ENCODE peak calls at places on chromosomes 7 and 10, in ten cellular contexts. M is sigmoid colon, C is heart left ventricle, F is stomach, Y is IMR-90, L is transverse colon, I is testis, A is esophagus squamous epithelium, V is suprapubic skin, Q is prostate gland. K is an unnamed sample.

GRCh38 chr7:117129538-117129955 is 176.2 kb downstream of the ST7 start:
- DNase-seq in M (no peak), C (no peak), F (no peak), Y (no peak), L (no peak), I (no peak), A (no peak), V (no peak), Q (no peak), K (no peak)

GRCh38 chr10:87505366-87506113 is 847 bp downstream of the MINPP1 start:
- DNase-seq in M (peak; percentile 72), C (peak; percentile 80), F (peak; percentile 62), Y (peak; percentile 61), L (peak; percentile 68), I (peak; percentile 77), A (no peak), V (no peak), Q (peak; percentile 33), K (peak; percentile 23)

GRCh38 chr10:124894569-124895215 is 47.2 kb upstream of the ZRANB1 start:
- DNase-seq in M (no peak), C (no peak), F (no peak), Y (peak; percentile 16), L (no peak), I (no peak), A (no peak), V (no peak), Q (no peak), K (no peak)

GRCh38 chr7:28623863-28624262 is 211.5 kb downstream of the CREB5 start:
- DNase-seq in M (no peak), C (no peak), F (no peak), Y (no peak), L (no peak), I (no peak), A (no peak), V (no peak), Q (no peak), K (no peak)

GRCh38 chr10:52954407-52954806 is 181.8 kb upstream of the MBL2 start:
- DNase-seq in M (no peak), C (no peak), F (no peak), Y (no peak), L (no peak), I (no peak), A (no peak), V (no peak), Q (no peak), K (no peak)

GRCh38 chr7:37315752-37316711 is 132.6 kb downstream of the ELMO1 start:
- DNase-seq in M (peak; percentile 68), C (no peak), F (no peak), Y (no peak), L (no peak), I (no peak), A (no peak), V (no peak), Q (no peak), K (peak; percentile 86)

GRCh38 chr10:129614341-129614740 is 147.3 kb downstream of the MGMT start:
- DNase-seq in M (no peak), C (no peak), F (no peak), Y (no peak), L (no peak), I (peak; percentile 30), A (no peak), V (no peak), Q (no peak), K (peak; percentile 9)

GRCh38 chr10:96152437-96152836 is 22.3 kb downstream of the ZNF518A start:
- DNase-seq in M (no peak), C (no peak), F (no peak), Y (no peak), L (no peak), I (no peak), A (no peak), V (no peak), Q (no peak), K (no peak)

GRCh38 chr7:133978502-133979295 is 148.4 kb upstream of the LRGUK start:
- DNase-seq in M (no peak), C (no peak), F (no peak), Y (no peak), L (no peak), I (no peak), A (no peak), V (no peak), Q (no peak), K (no peak)

GRCh38 chr10:12042409-12042796 is 206 bp downstream of the UPF2 start:
- DNase-seq in M (peak; percentile 79), C (peak; percentile 73), F (peak; percentile 35), Y (peak; percentile 3), L (peak; percentile 53), I (no peak), A (no peak), V (no peak), Q (no peak), K (peak; percentile 36)
- TF ChIP-seq POLR2A in M (peak; percentile 25), C (no peak), F (no peak), Y (no peak), L (peak; percentile 72), I (no peak), A (no peak), V (no peak), Q (peak; percentile 58), K (no peak)

GRCh38 chr7:30931161-30931926 is 19.7 kb downstream of the AQP1 start:
- DNase-seq in M (peak; percentile 68), C (peak; percentile 76), F (peak; percentile 16), Y (no peak), L (no peak), I (peak; percentile 1), A (no peak), V (peak; percentile 80), Q (no peak), K (no peak)

GRCh38 chr7:30933124-30933893 is 21.7 kb downstream of the AQP1 start:
- DNase-seq in M (peak; percentile 50), C (no peak), F (no peak), Y (no peak), L (no peak), I (no peak), A (no peak), V (peak; percentile 76), Q (no peak), K (no peak)

GRCh38 chr7:30934225-30934624 is 22.6 kb downstream of the AQP1 start:
- DNase-seq in M (no peak), C (no peak), F (no peak), Y (no peak), L (no peak), I (no peak), A (no peak), V (no peak), Q (no peak), K (no peak)

GRCh38 chr7:30931927-30932540 is 20.4 kb downstream of the AQP1 start:
- DNase-seq in M (peak; percentile 52), C (no peak), F (no peak), Y (no peak), L (no peak), I (no peak), A (no peak), V (no peak), Q (no peak), K (no peak)

GRCh38 chr7:30932562-30932961 is 20.9 kb downstream of the AQP1 start:
- DNase-seq in M (no peak), C (no peak), F (no peak), Y (no peak), L (no peak), I (no peak), A (no peak), V (no peak), Q (no peak), K (no peak)
- TF ChIP-seq POLR2A in M (no peak), C (no peak), F (no peak), Y (no peak), L (no peak), I (no peak), A (no peak), V (no peak), Q (no peak), K (no peak)

GRCh38 chr10:70835895-70836294 is 20.1 kb downstream of the SGPL1 start:
- DNase-seq in M (no peak), C (no peak), F (no peak), Y (peak; percentile 61), L (no peak), I (no peak), A (no peak), V (no peak), Q (peak; percentile 8), K (no peak)

GRCh38 chr10:70834448-70835151 is 18.9 kb downstream of the SGPL1 start:
- DNase-seq in M (no peak), C (no peak), F (no peak), Y (no peak), L (no peak), I (no peak), A (no peak), V (no peak), Q (no peak), K (no peak)

GRCh38 chr10:70832236-70832635 is 16.5 kb downstream of the SGPL1 start:
- DNase-seq in M (no peak), C (no peak), F (no peak), Y (no peak), L (no peak), I (no peak), A (no peak), V (no peak), Q (no peak), K (no peak)

GRCh38 chr10:70830185-70830584 is 14.4 kb downstream of the SGPL1 start:
- DNase-seq in M (no peak), C (no peak), F (no peak), Y (no peak), L (no peak), I (no peak), A (no peak), V (no peak), Q (no peak), K (no peak)

GRCh38 chr10:70832852-70833542 is 17.2 kb downstream of the SGPL1 start:
- DNase-seq in M (no peak), C (no peak), F (no peak), Y (peak; percentile 93), L (no peak), I (no peak), A (no peak), V (no peak), Q (no peak), K (no peak)
- TF ChIP-seq POLR2A in M (no peak), C (no peak), F (no peak), Y (no peak), L (no peak), I (no peak), A (no peak), V (no peak), Q (no peak), K (no peak)

GRCh38 chr10:97401455-97401919 is 347 bp upstream of the RRP12 start:
- DNase-seq in M (no peak), C (no peak), F (no peak), Y (no peak), L (no peak), I (no peak), A (no peak), V (no peak), Q (no peak), K (no peak)

GRCh38 chr10:97404044-97404443 is 2.9 kb upstream of the RRP12 start:
- DNase-seq in M (no peak), C (no peak), F (no peak), Y (no peak), L (no peak), I (no peak), A (no peak), V (no peak), Q (no peak), K (no peak)

GRCh38 chr10:97396056-97396455 is 5.1 kb downstream of the RRP12 start:
- DNase-seq in M (no peak), C (no peak), F (no peak), Y (no peak), L (no peak), I (no peak), A (no peak), V (no peak), Q (no peak), K (no peak)

GRCh38 chr10:97400665-97401454 is at the start of gene RRP12:
- DNase-seq in M (peak; percentile 95), C (peak; percentile 71), F (peak; percentile 90), Y (peak; percentile 98), L (peak; percentile 90), I (peak; percentile 97), A (peak; percentile 73), V (peak; percentile 91), Q (peak; percentile 90), K (peak; percentile 92)

GRCh38 chr10:97399843-97400545 is 1.1 kb downstream of the RRP12 start:
- DNase-seq in M (no peak), C (no peak), F (peak; percentile 43), Y (peak; percentile 85), L (peak; percentile 60), I (peak; percentile 50), A (no peak), V (no peak), Q (peak; percentile 14), K (no peak)
- TF ChIP-seq POLR2A in M (no peak), C (no peak), F (no peak), Y (peak; percentile 70), L (peak; percentile 44), I (no peak), A (no peak), V (no peak), Q (peak; percentile 31), K (no peak)